ENCODE peak calls at places on chromosomes 5 and 9, in four cellular contexts. One of them, this sample, is unnamed.

GRCh38 chr5:52915176-52915875 is 73.8 kb upstream of the ITGA2 start:
- DNase-seq in K562: peak; percentile 60
- DNase-seq in A549: peak; percentile 66
- DNase-seq in IMR-90: peak; percentile 75
- DNase-seq in this sample: peak; percentile 68

GRCh38 chr5:15506146-15506545 is 6.2 kb downstream of the FBXL7 start:
- DNase-seq in IMR-90: no peak
- DNase-seq in K562: no peak
- DNase-seq in A549: no peak
- DNase-seq in this sample: no peak

GRCh38 chr9:124768275-124768674 is 2.8 kb downstream of the NR6A1 start:
- DNase-seq in A549: no peak
- DNase-seq in K562: no peak
- DNase-seq in IMR-90: no peak
- DNase-seq in this sample: no peak

GRCh38 chr5:81850932-81851331 is 100.0 kb upstream of the SSBP2 start:
- DNase-seq in IMR-90: no peak
- DNase-seq in K562: no peak
- DNase-seq in A549: no peak
- DNase-seq in this sample: no peak

GRCh38 chr5:93057311-93057710 is 523.7 kb downstream of the NR2F1-AS1 start:
- DNase-seq in IMR-90: no peak
- DNase-seq in A549: no peak
- DNase-seq in K562: no peak
- DNase-seq in this sample: no peak

GRCh38 chr9:104881991-104882555 is 45.9 kb downstream of the ABCA1 start:
- DNase-seq in K562: no peak
- DNase-seq in A549: no peak
- DNase-seq in IMR-90: no peak
- DNase-seq in this sample: no peak

GRCh38 chr9:137454506-137455360 is 4.4 kb downstream of the NSMF start:
- DNase-seq in IMR-90: no peak
- DNase-seq in K562: no peak
- DNase-seq in A549: no peak
- DNase-seq in this sample: peak; percentile 84

GRCh38 chr9:99488109-99489042 is 266.3 kb downstream of the SEC61B start:
- DNase-seq in A549: no peak
- DNase-seq in K562: no peak
- DNase-seq in IMR-90: no peak
- DNase-seq in this sample: no peak

GRCh38 chr5:55232194-55232984 is 1.0 kb downstream of the CCNO start:
- DNase-seq in A549: peak; percentile 38
- DNase-seq in K562: no peak
- DNase-seq in IMR-90: no peak
- DNase-seq in this sample: no peak

GRCh38 chr5:32710335-32710858 is 724 bp upstream of the NPR3 start:
- DNase-seq in K562: no peak
- DNase-seq in IMR-90: no peak
- DNase-seq in A549: peak; percentile 66
- DNase-seq in this sample: no peak

GRCh38 chr9:129981180-129981907 is 61.6 kb downstream of the FNBP1 start:
- DNase-seq in K562: no peak
- DNase-seq in IMR-90: no peak
- DNase-seq in A549: no peak
- DNase-seq in this sample: peak; percentile 38

GRCh38 chr9:124834586-124834985 is 18.7 kb upstream of the WDR38 start:
- DNase-seq in K562: peak; percentile 6
- DNase-seq in A549: no peak
- DNase-seq in IMR-90: peak; percentile 67
- DNase-seq in this sample: no peak

GRCh38 chr5:102527547-102527946 is 28.7 kb upstream of the SLCO6A1 start:
- DNase-seq in K562: no peak
- DNase-seq in IMR-90: no peak
- DNase-seq in A549: no peak
- DNase-seq in this sample: no peak

GRCh38 chr9:135575995-135576631 is 14.6 kb downstream of the PAEP start:
- DNase-seq in A549: no peak
- DNase-seq in K562: no peak
- DNase-seq in IMR-90: no peak
- DNase-seq in this sample: no peak

GRCh38 chr9:114078781-114079156 is 669 bp upstream of the AMBP start:
- DNase-seq in K562: no peak
- DNase-seq in IMR-90: no peak
- DNase-seq in A549: no peak
- DNase-seq in this sample: no peak

GRCh38 chr9:16532272-16532671 is 338.2 kb downstream of the BNC2 start:
- DNase-seq in K562: no peak
- DNase-seq in IMR-90: no peak
- DNase-seq in A549: no peak
- DNase-seq in this sample: no peak

GRCh38 chr5:167155387-167156051 is 1135.9 kb upstream of the WWC1 start:
- DNase-seq in K562: no peak
- DNase-seq in A549: no peak
- DNase-seq in IMR-90: no peak
- DNase-seq in this sample: no peak

GRCh38 chr9:4508907-4509589 is 18.8 kb downstream of the SLC1A1 start:
- DNase-seq in K562: no peak
- DNase-seq in IMR-90: peak; percentile 72
- DNase-seq in A549: no peak
- DNase-seq in this sample: no peak

GRCh38 chr5:75006821-75007536 is 45.4 kb downstream of the GCNT4 start:
- DNase-seq in A549: no peak
- DNase-seq in K562: no peak
- DNase-seq in IMR-90: no peak
- DNase-seq in this sample: no peak

GRCh38 chr5:86979801-86980510 is 287.7 kb upstream of the RASA1 start:
- DNase-seq in K562: no peak
- DNase-seq in A549: no peak
- DNase-seq in IMR-90: peak; percentile 71
- DNase-seq in this sample: peak; percentile 3

GRCh38 chr9:89328064-89328463 is 9.8 kb downstream of the SECISBP2 start:
- DNase-seq in IMR-90: peak; percentile 36
- DNase-seq in A549: no peak
- DNase-seq in K562: no peak
- DNase-seq in this sample: no peak

GRCh38 chr5:154811653-154812465 is 38.5 kb downstream of the FAXDC2 start:
- DNase-seq in IMR-90: peak; percentile 76
- DNase-seq in A549: peak; percentile 76
- DNase-seq in K562: peak; percentile 65
- DNase-seq in this sample: peak; percentile 44

GRCh38 chr5:22852807-22853670 is at the start of gene CDH12:
- DNase-seq in K562: no peak
- DNase-seq in A549: no peak
- DNase-seq in IMR-90: no peak
- DNase-seq in this sample: no peak

GRCh38 chr5:128635379-128635778 is 97.3 kb upstream of the FBN2 start:
- DNase-seq in A549: no peak
- DNase-seq in IMR-90: no peak
- DNase-seq in K562: no peak
- DNase-seq in this sample: no peak

GRCh38 chr5:75192804-75193203 is 43.9 kb downstream of the ANKRD31 start:
- DNase-seq in A549: no peak
- DNase-seq in K562: no peak
- DNase-seq in IMR-90: no peak
- DNase-seq in this sample: no peak

GRCh38 chr9:17942498-17942897 is 363.6 kb downstream of the SH3GL2 start:
- DNase-seq in K562: no peak
- DNase-seq in A549: no peak
- DNase-seq in IMR-90: no peak
- DNase-seq in this sample: no peak

GRCh38 chr5:142716963-142717362 is 31.1 kb upstream of the FGF1 start:
- DNase-seq in K562: peak; percentile 31
- DNase-seq in IMR-90: peak; percentile 51
- DNase-seq in A549: peak; percentile 46
- DNase-seq in this sample: peak; percentile 54

GRCh38 chr9:13915591-13916301 is 398.2 kb downstream of the NFIB start:
- DNase-seq in A549: no peak
- DNase-seq in K562: no peak
- DNase-seq in IMR-90: peak; percentile 35
- DNase-seq in this sample: no peak

GRCh38 chr9:110555971-110556370 is 23.6 kb downstream of the SVEP1 start:
- DNase-seq in A549: peak; percentile 9
- DNase-seq in IMR-90: peak; percentile 88
- DNase-seq in K562: no peak
- DNase-seq in this sample: peak; percentile 62

GRCh38 chr5:67409342-67409741 is 212.7 kb upstream of the CD180 start:
- DNase-seq in IMR-90: no peak
- DNase-seq in K562: no peak
- DNase-seq in A549: no peak
- DNase-seq in this sample: no peak

GRCh38 chr9:96453625-96454024 is 3.7 kb downstream of the HABP4 start:
- DNase-seq in A549: peak; percentile 75
- DNase-seq in IMR-90: peak; percentile 47
- DNase-seq in K562: no peak
- DNase-seq in this sample: peak; percentile 25

GRCh38 chr9:96449844-96450612 is at the start of gene HABP4:
- DNase-seq in K562: peak; percentile 99
- DNase-seq in A549: peak; percentile 92
- DNase-seq in IMR-90: peak; percentile 91
- DNase-seq in this sample: peak; percentile 87

GRCh38 chr9:96449522-96449843 is 486 bp upstream of the HABP4 start:
- DNase-seq in IMR-90: no peak
- DNase-seq in K562: no peak
- DNase-seq in A549: no peak
- DNase-seq in this sample: no peak

GRCh38 chr9:96448546-96449170 is 1.3 kb upstream of the HABP4 start:
- DNase-seq in IMR-90: no peak
- DNase-seq in A549: no peak
- DNase-seq in K562: no peak
- DNase-seq in this sample: no peak

GRCh38 chr9:96450613-96451544 is 910 bp downstream of the HABP4 start:
- DNase-seq in K562: no peak
- DNase-seq in A549: peak; percentile 26
- DNase-seq in IMR-90: peak; percentile 30
- DNase-seq in this sample: peak; percentile 25
- TF ChIP-seq CEBPB in K562: no peak
- TF ChIP-seq CEBPB in A549: no peak
- TF ChIP-seq CEBPB in IMR-90: no peak
- TF ChIP-seq CEBPB in this sample: no peak

GRCh38 chr9:95822583-95823431 is 52.7 kb upstream of the ERCC6L2 start:
- DNase-seq in IMR-90: peak; percentile 98
- DNase-seq in A549: no peak
- DNase-seq in K562: no peak
- DNase-seq in this sample: no peak

GRCh38 chr9:95821999-95822398 is 53.5 kb upstream of the ERCC6L2 start:
- DNase-seq in K562: no peak
- DNase-seq in A549: no peak
- DNase-seq in IMR-90: no peak
- DNase-seq in this sample: no peak

GRCh38 chr9:95819636-95820035 is 55.9 kb upstream of the ERCC6L2 start:
- DNase-seq in K562: no peak
- DNase-seq in A549: no peak
- DNase-seq in IMR-90: no peak
- DNase-seq in this sample: no peak

GRCh38 chr9:95817205-95817604 is 58.3 kb upstream of the ERCC6L2 start:
- DNase-seq in K562: no peak
- DNase-seq in A549: no peak
- DNase-seq in IMR-90: no peak
- DNase-seq in this sample: no peak

GRCh38 chr9:95820076-95820475 is 55.4 kb upstream of the ERCC6L2 start:
- DNase-seq in IMR-90: no peak
- DNase-seq in K562: no peak
- DNase-seq in A549: no peak
- DNase-seq in this sample: no peak
- TF ChIP-seq CEBPB in IMR-90: no peak
- TF ChIP-seq CEBPB in K562: no peak
- TF ChIP-seq CEBPB in A549: no peak
- TF ChIP-seq CEBPB in this sample: no peak

DNA sequence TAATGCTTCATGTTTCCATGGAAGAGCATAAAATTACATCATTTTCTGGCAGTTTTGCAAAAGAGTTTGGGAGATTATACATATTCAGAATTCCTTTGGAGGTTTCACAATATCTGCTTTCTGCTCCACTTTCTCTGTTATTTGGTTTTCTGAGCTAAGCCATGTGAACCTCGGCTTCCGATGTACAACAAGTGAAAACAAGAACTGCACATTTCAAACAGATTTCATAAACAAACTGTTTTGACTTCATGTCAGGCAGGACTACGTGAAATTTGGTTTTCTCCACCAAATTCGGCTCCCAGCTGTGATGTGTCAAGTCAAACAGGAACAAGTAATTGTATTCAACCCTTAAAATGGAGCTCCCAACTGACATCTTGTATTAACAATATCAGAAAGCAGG is 609.8 kb downstream of the IRX1 start:
- DNase-seq in K562: no peak
- DNase-seq in IMR-90: no peak
- DNase-seq in A549: no peak
- DNase-seq in this sample: no peak
- TF ChIP-seq CEBPB in K562: no peak
- TF ChIP-seq CEBPB in IMR-90: no peak
- TF ChIP-seq CEBPB in A549: no peak
- TF ChIP-seq CEBPB in this sample: no peak

GRCh38 chr9:107671588-107671987 is 182.0 kb upstream of the KLF4 start:
- DNase-seq in K562: no peak
- DNase-seq in A549: no peak
- DNase-seq in IMR-90: no peak
- DNase-seq in this sample: no peak

GRCh38 chr9:107674252-107674936 is 184.8 kb upstream of the KLF4 start:
- DNase-seq in IMR-90: no peak
- DNase-seq in K562: no peak
- DNase-seq in A549: no peak
- DNase-seq in this sample: no peak

GRCh38 chr9:107675476-107676264 is 186.1 kb upstream of the KLF4 start:
- DNase-seq in IMR-90: no peak
- DNase-seq in K562: no peak
- DNase-seq in A549: no peak
- DNase-seq in this sample: no peak

GRCh38 chr9:107674937-107675277 is 185.3 kb upstream of the KLF4 start:
- DNase-seq in K562: no peak
- DNase-seq in A549: no peak
- DNase-seq in IMR-90: no peak
- DNase-seq in this sample: no peak
- TF ChIP-seq CEBPB in K562: no peak
- TF ChIP-seq CEBPB in A549: no peak
- TF ChIP-seq CEBPB in IMR-90: no peak
- TF ChIP-seq CEBPB in this sample: peak; percentile 39

GRCh38 chr9:87517732-87518131 is 20.1 kb downstream of the DAPK1 start:
- DNase-seq in IMR-90: no peak
- DNase-seq in K562: no peak
- DNase-seq in A549: no peak
- DNase-seq in this sample: no peak

GRCh38 chr9:87516931-87517300 is 19.2 kb downstream of the DAPK1 start:
- DNase-seq in K562: no peak
- DNase-seq in IMR-90: no peak
- DNase-seq in A549: no peak
- DNase-seq in this sample: no peak

GRCh38 chr9:87515086-87515485 is 17.4 kb downstream of the DAPK1 start:
- DNase-seq in K562: no peak
- DNase-seq in IMR-90: no peak
- DNase-seq in A549: no peak
- DNase-seq in this sample: no peak

GRCh38 chr9:87515588-87516221 is 18.0 kb downstream of the DAPK1 start:
- DNase-seq in K562: peak; percentile 23
- DNase-seq in IMR-90: no peak
- DNase-seq in A549: no peak
- DNase-seq in this sample: no peak

GRCh38 chr9:87516222-87516930 is 18.7 kb downstream of the DAPK1 start:
- DNase-seq in K562: peak; percentile 79
- DNase-seq in A549: no peak
- DNase-seq in IMR-90: no peak
- DNase-seq in this sample: peak; percentile 41
- TF ChIP-seq CEBPB in K562: no peak
- TF ChIP-seq CEBPB in A549: no peak
- TF ChIP-seq CEBPB in IMR-90: no peak
- TF ChIP-seq CEBPB in this sample: no peak